ENCODE peak calls at places on chromosomes 4 and X, in four cellular contexts. H is fibroblast of pulmonary artery, K is endothelial cell of umbilical vein, P is upper lobe of right lung. T is an unnamed sample.

GRCh38 chr4:7741946-7742806 is 197.5 kb downstream of the AFAP1 start:
- DNase-seq in H (no peak), K (no peak), P (no peak), T (no peak)

GRCh38 chrX:20432048-20432447 is 165.3 kb upstream of the RPS6KA3 start:
- DNase-seq in H (peak), K (no peak), P (no peak), T (no peak)

GRCh38 chrX:150464001-150464400 is 100.9 kb downstream of the MAMLD1 start:
- DNase-seq in H (no peak), K (no peak), P (no peak), T (no peak)

GRCh38 chr4:122798101-122798500 is 28.5 kb upstream of the FGF2 start:
- DNase-seq in H (peak), K (peak), P (no peak), T (no peak)

GRCh38 chr4:114005569-114006442 is 26.4 kb upstream of the ARSJ start:
- DNase-seq in H (peak), K (peak), P (no peak), T (no peak)

GRCh38 chrX:69066966-69067525 is 98.2 kb downstream of the PJA1 start:
- DNase-seq in H (no peak), K (no peak), P (no peak), T (no peak)

GRCh38 chr4:147052361-147052760 is 106.7 kb upstream of the TTC29 start:
- DNase-seq in H (no peak), K (no peak), P (no peak), T (no peak)

GRCh38 chrX:12227412-12228041 is 89.3 kb downstream of the FRMPD4 start:
- DNase-seq in H (no peak), K (no peak), P (no peak), T (no peak)

GRCh38 chr4:60948008-60948407 is 252.1 kb upstream of the ADGRL3 start:
- DNase-seq in H (no peak), K (no peak), P (no peak), T (no peak)

GRCh38 chr4:65437102-65437501 is 233.2 kb downstream of the EPHA5 start:
- DNase-seq in H (peak), K (peak), P (no peak), T (no peak)

GRCh38 chr4:90317785-90318184 is 190.6 kb downstream of the CCSER1 start:
- DNase-seq in H (peak), K (peak), P (no peak), T (peak)

GRCh38 chr4:141896687-141897086 is 260.3 kb downstream of the IL15 start:
- DNase-seq in H (no peak), K (no peak), P (no peak), T (no peak)

GRCh38 chr4:54268151-54268550 is 39.1 kb downstream of the PDGFRA start:
- DNase-seq in H (peak), K (no peak), P (no peak), T (no peak)

GRCh38 chr4:73603307-73603710 is 16.9 kb downstream of the RASSF6 start:
- DNase-seq in H (peak), K (no peak), P (no peak), T (peak)

GRCh38 chr4:13523591-13524503 is 20.5 kb downstream of the NKX3-2 start:
- DNase-seq in H (no peak), K (no peak), P (no peak), T (no peak)

GRCh38 chr4:13521047-13521446 is 23.3 kb downstream of the NKX3-2 start:
- DNase-seq in H (no peak), K (no peak), P (no peak), T (no peak)

GRCh38 chr4:13523105-13523477 is 21.2 kb downstream of the NKX3-2 start:
- DNase-seq in H (no peak), K (no peak), P (no peak), T (no peak)

GRCh38 chr4:13524504-13525243 is 19.6 kb downstream of the NKX3-2 start:
- DNase-seq in H (peak), K (no peak), P (no peak), T (no peak)

DNA sequence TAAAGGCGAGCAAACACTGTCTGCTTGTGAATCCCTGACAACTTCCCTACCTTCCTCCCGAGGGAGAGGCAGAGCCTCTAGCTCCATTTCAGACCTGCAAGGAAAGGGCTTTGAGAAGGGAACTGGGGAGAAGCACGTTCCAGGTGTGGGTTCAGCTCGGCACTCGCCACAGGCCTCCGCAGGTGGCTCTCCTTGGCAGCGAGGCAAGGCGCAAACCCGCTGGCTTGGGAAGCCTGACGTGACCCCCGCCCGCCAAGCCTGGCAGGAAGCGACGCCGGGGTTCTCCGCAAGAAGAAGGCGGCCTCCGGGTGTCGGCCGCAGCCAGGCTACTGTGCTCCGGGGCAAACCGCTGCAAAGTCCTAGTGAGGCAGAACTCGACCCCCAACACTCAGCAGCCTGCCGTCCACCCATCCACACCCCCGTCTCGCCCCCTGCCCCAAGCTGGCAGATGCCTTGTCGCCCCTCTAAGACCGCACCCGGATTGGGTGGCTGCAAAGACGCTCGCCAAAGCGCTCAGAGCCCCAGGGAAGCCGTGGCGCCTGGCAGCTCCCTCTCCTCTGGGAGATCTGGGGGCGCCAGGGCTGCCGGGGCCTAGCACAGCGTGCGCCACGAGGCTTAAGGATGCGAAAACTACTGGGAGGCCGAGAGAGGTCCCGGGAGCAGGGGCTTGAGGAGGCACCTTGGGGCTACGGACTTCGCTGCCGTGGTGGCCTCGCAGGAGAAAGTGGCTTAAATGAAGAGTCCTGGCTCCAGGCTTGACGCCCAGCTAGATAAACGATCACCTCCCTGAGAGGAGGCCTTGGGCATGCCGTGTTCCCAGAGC is 21.8 kb downstream of the NKX3-2 start:
- DNase-seq in H (no peak), K (no peak), P (peak), T (no peak)
- H3K4me3 ChIP-seq in H (no peak), K (no peak), P (no peak), T (no peak)

DNA sequence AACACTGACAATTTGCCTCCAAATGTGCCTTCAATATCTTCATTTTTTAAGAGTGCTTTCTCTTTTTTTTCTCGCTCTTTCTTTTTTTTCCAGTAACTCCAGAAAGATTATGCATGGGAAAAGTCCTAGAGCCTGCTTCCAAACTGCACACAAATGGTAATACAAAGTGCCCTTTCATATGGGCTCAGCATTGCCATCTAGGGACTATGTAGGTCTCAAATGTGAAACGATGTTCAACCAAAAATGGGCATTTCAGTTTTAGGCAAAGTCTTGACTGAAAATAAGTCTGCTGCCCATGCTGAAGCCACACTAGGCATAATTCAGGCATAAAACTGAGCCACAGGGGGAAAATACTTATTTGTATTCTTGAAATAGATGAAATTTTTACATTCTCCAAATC is 65.6 kb downstream of the SYNPO2 start:
- DNase-seq in H (peak), K (peak), P (no peak), T (no peak)
- TF ChIP-seq CTCF in H (peak), K (no peak), P (no peak), T (peak)

GRCh38 chr4:163536101-163536500 is 41.6 kb downstream of the TMA16 start:
- DNase-seq in H (no peak), K (no peak), P (no peak), T (no peak)

GRCh38 chr4:163535657-163536056 is 41.2 kb downstream of the TMA16 start:
- DNase-seq in H (no peak), K (no peak), P (no peak), T (no peak)

GRCh38 chr4:163528618-163529017 is 34.1 kb downstream of the TMA16 start:
- DNase-seq in H (no peak), K (no peak), P (no peak), T (no peak)

GRCh38 chr4:163534056-163534455 is 39.6 kb downstream of the TMA16 start:
- DNase-seq in H (no peak), K (no peak), P (no peak), T (no peak)
- H3K4me3 ChIP-seq in H (no peak), K (no peak), P (no peak), T (no peak)

GRCh38 chrX:24676403-24677024 is 17.2 kb upstream of the POLA1 start:
- DNase-seq in H (peak), K (peak), P (no peak), T (no peak)
- TF ChIP-seq CTCF in H (peak), K (peak), P (peak), T (peak)

GRCh38 chr4:4499438-4500123 is 42.3 kb downstream of the STX18 start:
- DNase-seq in H (no peak), K (no peak), P (no peak), T (no peak)

GRCh38 chr4:4506961-4507360 is 34.9 kb downstream of the STX18 start:
- DNase-seq in H (peak), K (no peak), P (no peak), T (no peak)

GRCh38 chr4:4504783-4505182 is 37.1 kb downstream of the STX18 start:
- DNase-seq in H (no peak), K (no peak), P (no peak), T (no peak)

GRCh38 chr4:4501678-4502077 is 40.2 kb downstream of the STX18 start:
- DNase-seq in H (no peak), K (no peak), P (no peak), T (no peak)

GRCh38 chr4:4502694-4503311 is 39.0 kb downstream of the STX18 start:
- DNase-seq in H (peak), K (peak), P (no peak), T (no peak)
- H3K4me3 ChIP-seq in H (peak), K (no peak), P (no peak), T (no peak)

DNA sequence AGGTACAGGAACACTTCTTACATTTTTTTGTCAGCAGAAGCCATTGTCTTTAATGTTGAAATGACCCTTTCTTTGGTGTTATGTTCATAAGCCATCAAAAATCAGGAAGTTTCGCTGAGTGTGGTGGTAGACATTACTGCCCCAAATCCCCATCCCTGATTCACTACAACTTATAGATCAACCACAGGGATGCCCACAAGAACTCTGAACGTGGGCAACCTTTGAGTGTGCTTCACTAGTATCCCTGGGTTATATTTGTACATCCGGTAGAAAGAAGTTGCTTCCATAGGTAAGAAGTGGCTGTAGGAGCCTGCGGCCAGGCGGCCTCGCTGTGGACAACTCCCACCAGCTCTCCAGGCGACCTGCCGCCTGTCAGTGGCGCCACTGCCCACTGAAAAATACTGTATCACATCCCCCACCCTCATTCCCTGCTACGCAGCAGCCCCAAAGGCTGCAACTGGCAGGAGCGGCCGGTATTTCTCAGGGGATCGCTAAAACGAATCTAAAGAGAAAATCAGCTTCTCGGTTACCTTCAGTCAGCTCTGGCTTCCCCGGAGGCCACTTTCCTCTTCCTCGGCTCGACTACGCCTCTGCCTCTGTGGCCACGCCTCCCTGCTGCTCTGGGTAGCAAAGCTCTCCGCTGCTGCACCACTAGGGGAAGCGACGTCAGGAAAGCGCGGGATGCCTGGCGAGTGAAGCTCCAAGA is 13.9 kb upstream of the ETDC start:
- DNase-seq in H (peak), K (peak), P (peak), T (no peak)
- TF ChIP-seq CTCF in H (peak), K (no peak), P (peak), T (no peak)

GRCh38 chrX:153476628-153477027 is 6.3 kb upstream of the HAUS7 start:
- DNase-seq in H (peak), K (peak), P (no peak), T (no peak)
- H3K4me3 ChIP-seq in H (no peak), K (no peak), P (no peak), T (no peak)

DNA sequence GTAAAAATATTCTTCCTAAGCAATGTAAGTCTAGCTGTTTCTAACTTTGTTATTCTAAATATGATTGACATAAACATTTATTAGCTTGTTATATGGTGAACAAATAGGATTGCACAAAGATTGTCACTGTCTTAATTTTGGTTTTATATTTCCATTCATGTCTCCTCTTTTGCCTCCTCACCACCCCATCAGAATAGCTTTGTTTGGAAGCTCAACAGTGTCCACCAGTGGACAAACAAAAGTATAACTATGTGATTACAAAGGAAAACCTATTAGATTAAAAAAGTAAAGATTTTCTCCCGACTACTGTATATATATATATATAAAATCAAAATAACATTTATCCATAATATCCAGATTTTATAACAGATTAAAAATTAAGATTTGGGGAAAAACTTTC is 468.2 kb downstream of the ZIC3 start:
- DNase-seq in H (no peak), K (no peak), P (no peak), T (no peak)
- TF ChIP-seq CTCF in H (no peak), K (no peak), P (no peak), T (no peak)

GRCh38 chrX:17655232-17656034 is 81.9 kb upstream of the SCML1 start:
- DNase-seq in H (peak), K (peak), P (no peak), T (no peak)

GRCh38 chrX:17656035-17656418 is 81.3 kb upstream of the SCML1 start:
- DNase-seq in H (no peak), K (no peak), P (no peak), T (no peak)

GRCh38 chrX:17654116-17654515 is 83.2 kb upstream of the SCML1 start:
- DNase-seq in H (no peak), K (no peak), P (no peak), T (no peak)

DNA sequence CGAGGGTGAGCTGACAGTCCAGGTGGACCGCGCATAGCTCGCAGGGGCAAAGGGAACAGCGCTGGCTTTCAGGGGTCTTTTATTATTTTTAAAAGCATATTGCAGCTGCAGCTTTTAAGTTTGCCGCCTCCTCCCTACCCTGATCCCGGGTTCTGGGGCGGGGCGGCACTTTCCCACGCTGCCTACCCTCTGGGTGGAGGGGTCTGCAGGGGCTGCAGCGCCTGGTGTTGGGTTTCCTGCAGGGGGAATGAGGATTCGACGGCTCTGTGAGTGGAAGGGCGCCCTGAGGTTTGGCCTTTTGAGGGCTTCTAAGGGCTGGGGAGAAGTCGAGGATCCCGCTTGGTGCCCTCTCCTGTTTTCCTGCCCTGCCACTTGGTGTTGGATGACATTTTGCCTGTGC is 80.7 kb upstream of the SCML1 start:
- DNase-seq in H (no peak), K (no peak), P (no peak), T (no peak)
- H3K4me3 ChIP-seq in H (no peak), K (no peak), P (no peak), T (peak)